ENCODE peak calls at places on chromosomes 7 and 10, in nine cellular contexts. W is heart left ventricle, H is colonic mucosa, X is hepatocyte, V is uterus, C is tibial artery, P is heart right ventricle, D is PC-3, I is AG04450. B is an unnamed sample. For H3K27me3, the result is how much of the 10 kb centered on the place peaks cover.

GRCh38 chr10:110413049-110413783 is 84.5 kb upstream of the DUSP5 start:
- DNase-seq in W (no peak), H (no peak), X (no peak), V (no peak), C (no peak), P (no peak), D (no peak), I (no peak), B (no peak)

GRCh38 chr10:62109532-62110293 is 158.9 kb downstream of the RTKN2 start:
- DNase-seq in W (no peak), H (no peak), X (no peak), V (no peak), C (no peak), P (no peak), D (no peak), I (no peak), B (no peak)

GRCh38 chr7:44185729-44186128 is 3.5 kb downstream of the GCK start:
- DNase-seq in W (no peak), H (no peak), X (no peak), V (no peak), C (no peak), P (no peak), D (no peak), I (no peak), B (no peak)

GRCh38 chr7:83970081-83970480 is 224.5 kb downstream of the SEMA3A start:
- DNase-seq in W (no peak), H (no peak), X (no peak), V (no peak), C (no peak), P (no peak), D (no peak), I (no peak), B (no peak)

GRCh38 chr7:30320392-30320791 is 36.0 kb downstream of the ZNRF2 start:
- DNase-seq in W (no peak), H (no peak), X (no peak), V (no peak), C (no peak), P (no peak), D (no peak), I (no peak), B (no peak)

GRCh38 chr7:37578350-37578749 is 105.2 kb upstream of the GPR141 start:
- DNase-seq in W (no peak), H (no peak), X (no peak), V (no peak), C (no peak), P (no peak), D (no peak), I (no peak), B (no peak)

GRCh38 chr7:19079066-19079465 is 38.4 kb downstream of the TWIST1 start:
- DNase-seq in W (no peak), H (no peak), X (no peak), V (no peak), C (no peak), P (no peak), D (peak), I (no peak), B (no peak)

GRCh38 chr10:119496282-119496681 is 46.2 kb downstream of the RGS10 start:
- DNase-seq in W (no peak), H (no peak), X (no peak), V (no peak), C (no peak), P (no peak), D (peak), I (no peak), B (no peak)

GRCh38 chr7:30911133-30911532 is 520 bp upstream of the AQP1 start:
- DNase-seq in W (peak), H (no peak), X (no peak), V (no peak), C (no peak), P (peak), D (no peak), I (no peak), B (no peak)

GRCh38 chr7:725223-726005 is 1.1 kb upstream of the DNAAF5 start:
- DNase-seq in W (no peak), H (peak), X (peak), V (no peak), C (no peak), P (no peak), D (peak), I (no peak), B (no peak)

GRCh38 chr10:121449457-121450045 is 148.7 kb downstream of the FGFR2 start:
- DNase-seq in W (no peak), H (no peak), X (no peak), V (no peak), C (peak), P (no peak), D (no peak), I (no peak), B (no peak)

GRCh38 chr7:134946260-134946659 is 40.0 kb upstream of the AGBL3 start:
- DNase-seq in W (no peak), H (no peak), X (no peak), V (no peak), C (no peak), P (no peak), D (no peak), I (no peak), B (no peak)

GRCh38 chr7:66190504-66190857 is 14.7 kb upstream of the TPST1 start:
- DNase-seq in W (no peak), H (no peak), X (no peak), V (no peak), C (no peak), P (no peak), D (no peak), I (no peak), B (no peak)

GRCh38 chr10:113704637-113705343 is 25.1 kb downstream of the CASP7 start:
- DNase-seq in W (no peak), H (peak), X (peak), V (no peak), C (no peak), P (no peak), D (peak), I (no peak), B (peak)

GRCh38 chr10:103765981-103766380 is 89.4 kb downstream of the SH3PXD2A start:
- DNase-seq in W (peak), H (no peak), X (no peak), V (no peak), C (no peak), P (peak), D (peak), I (no peak), B (no peak)

GRCh38 chr10:49385939-49386922 is 9.7 kb downstream of the DRGX start:
- DNase-seq in W (no peak), H (no peak), X (no peak), V (no peak), C (no peak), P (no peak), D (no peak), I (no peak), B (no peak)

GRCh38 chr7:19397917-19398316 is 252.7 kb upstream of the FERD3L start:
- DNase-seq in W (no peak), H (no peak), X (no peak), V (no peak), C (no peak), P (no peak), D (peak), I (no peak), B (no peak)

GRCh38 chr10:1454428-1454827 is 282.9 kb downstream of the ADARB2 start:
- DNase-seq in W (no peak), H (no peak), X (no peak), V (no peak), C (no peak), P (no peak), D (no peak), I (no peak), B (no peak)

GRCh38 chr10:6678211-6678803 is 98.2 kb upstream of the PRKCQ start:
- DNase-seq in W (no peak), H (peak), X (peak), V (peak), C (peak), P (peak), D (peak), I (no peak), B (peak)
- TF ChIP-seq CTCF in W (peak), H (peak), X (peak), V (peak), C (peak), P (peak), D (peak), I (peak), B (peak)

GRCh38 chr7:70598976-70599375 is 533.0 kb upstream of the GALNT17 start:
- DNase-seq in W (no peak), H (peak), X (peak), V (no peak), C (no peak), P (no peak), D (no peak), I (no peak), B (no peak)

GRCh38 chr7:70599446-70600190 is 532.3 kb upstream of the GALNT17 start:
- DNase-seq in W (no peak), H (peak), X (no peak), V (no peak), C (no peak), P (no peak), D (no peak), I (no peak), B (no peak)

GRCh38 chr7:70597071-70597470 is 534.9 kb upstream of the GALNT17 start:
- DNase-seq in W (no peak), H (no peak), X (no peak), V (no peak), C (no peak), P (no peak), D (no peak), I (no peak), B (no peak)

GRCh38 chr7:70595741-70596574 is 536.0 kb upstream of the GALNT17 start:
- DNase-seq in W (peak), H (peak), X (peak), V (no peak), C (no peak), P (no peak), D (no peak), I (no peak), B (peak)

GRCh38 chr7:70596575-70596891 is 535.4 kb upstream of the GALNT17 start:
- DNase-seq in W (no peak), H (peak), X (no peak), V (no peak), C (no peak), P (no peak), D (no peak), I (no peak), B (no peak)
- H3K4me3 ChIP-seq in W (peak), H (peak), X (peak), V (no peak), C (peak), P (peak), D (no peak), I (no peak), B (peak)

GRCh38 chr10:122710576-122710975 is 10.9 kb upstream of the C10orf120 start:
- DNase-seq in W (no peak), H (no peak), X (no peak), V (no peak), C (no peak), P (no peak), D (no peak), I (no peak), B (no peak)
- H3K27me3 ChIP-seq in W (under half), H (under half), X (under half), V (under half), C (under half), P (under half), D (half or more), I (under half), B (under half)

GRCh38 chr7:141257597-141257996 is 183.7 kb downstream of the TMEM178B start:
- DNase-seq in W (no peak), H (no peak), X (no peak), V (no peak), C (no peak), P (no peak), D (no peak), I (no peak), B (no peak)

GRCh38 chr7:141251180-141251579 is 177.3 kb downstream of the TMEM178B start:
- DNase-seq in W (no peak), H (no peak), X (no peak), V (no peak), C (no peak), P (no peak), D (no peak), I (no peak), B (no peak)

GRCh38 chr7:141246426-141246825 is 172.6 kb downstream of the TMEM178B start:
- DNase-seq in W (no peak), H (no peak), X (no peak), V (no peak), C (no peak), P (no peak), D (no peak), I (no peak), B (no peak)

GRCh38 chr7:141251957-141252356 is 178.1 kb downstream of the TMEM178B start:
- DNase-seq in W (no peak), H (no peak), X (no peak), V (no peak), C (no peak), P (no peak), D (no peak), I (no peak), B (no peak)
- TF ChIP-seq CTCF in W (peak), H (no peak), X (no peak), V (no peak), C (no peak), P (no peak), D (peak), I (no peak), B (peak)

DNA sequence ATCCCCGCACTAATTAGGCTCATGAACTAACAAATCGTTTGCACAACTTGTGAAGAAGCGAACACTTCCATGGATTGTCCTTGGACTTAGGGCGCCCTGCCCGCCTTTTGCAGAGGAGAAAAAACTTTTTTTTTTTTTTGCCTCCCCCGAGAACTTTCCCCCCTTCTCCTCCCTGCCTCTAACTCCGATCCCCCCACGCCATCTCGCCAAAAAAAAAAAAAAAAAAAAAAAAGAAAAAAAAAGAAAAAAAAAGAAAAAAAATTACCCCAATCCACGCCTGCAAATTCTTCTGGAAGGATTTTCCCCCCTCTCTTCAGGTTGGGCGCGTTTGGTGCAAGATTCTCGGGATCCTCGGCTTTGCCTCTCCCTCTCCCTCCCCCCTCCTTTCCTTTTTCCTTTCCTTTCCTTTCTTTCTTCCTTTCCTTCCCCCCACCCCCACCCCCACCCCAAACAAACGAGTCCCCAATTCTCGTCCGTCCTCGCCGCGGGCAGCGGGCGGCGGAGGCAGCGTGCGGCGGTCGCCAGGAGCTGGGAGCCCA is at the start of gene EMX2:
- DNase-seq in W (no peak), H (no peak), X (no peak), V (no peak), C (no peak), P (no peak), D (no peak), I (no peak), B (no peak)
- H3K4me3 ChIP-seq in W (peak), H (no peak), X (no peak), V (peak), C (peak), P (peak), D (no peak), I (no peak), B (peak)

GRCh38 chr7:129772646-129773280 is 161.2 kb downstream of the NRF1 start:
- DNase-seq in W (no peak), H (no peak), X (no peak), V (no peak), C (no peak), P (no peak), D (no peak), I (no peak), B (peak)

GRCh38 chr7:129774359-129774758 is 162.8 kb downstream of the NRF1 start:
- DNase-seq in W (no peak), H (no peak), X (no peak), V (no peak), C (no peak), P (no peak), D (no peak), I (no peak), B (peak)

GRCh38 chr7:129773328-129773731 is 161.8 kb downstream of the NRF1 start:
- DNase-seq in W (no peak), H (no peak), X (no peak), V (no peak), C (no peak), P (no peak), D (no peak), I (no peak), B (peak)

GRCh38 chr7:129774871-129775694 is 163.6 kb downstream of the NRF1 start:
- DNase-seq in W (no peak), H (no peak), X (no peak), V (no peak), C (no peak), P (no peak), D (no peak), I (no peak), B (peak)

GRCh38 chr7:129773871-129774270 is 162.4 kb downstream of the NRF1 start:
- DNase-seq in W (no peak), H (no peak), X (no peak), V (no peak), C (no peak), P (no peak), D (peak), I (no peak), B (no peak)
- H3K27me3 ChIP-seq in W (under half), H (under half), X (under half), V (under half), C (under half), P (under half), D (under half), I (half or more), B (under half)

DNA sequence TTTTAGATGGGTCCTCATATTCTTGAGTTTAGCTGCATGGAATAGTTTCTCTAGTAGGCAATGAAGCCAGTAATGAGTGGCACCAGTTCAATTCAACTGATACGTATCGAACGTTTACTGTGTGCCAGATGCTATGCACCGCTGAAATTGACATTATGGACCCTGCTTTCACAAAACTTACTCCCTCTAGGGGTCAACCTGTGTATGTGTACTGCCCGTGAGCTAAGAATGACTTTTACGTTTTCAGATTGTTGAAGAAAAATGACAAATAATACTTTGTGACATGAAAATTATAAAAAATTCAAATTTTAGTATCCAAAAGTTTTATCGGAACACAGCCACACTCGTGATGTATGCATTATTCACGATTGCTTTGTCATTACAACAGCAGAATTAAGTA is 95.5 kb downstream of the ZMYND11 start:
- DNase-seq in W (no peak), H (no peak), X (no peak), V (no peak), C (no peak), P (no peak), D (peak), I (no peak), B (no peak)
- TF ChIP-seq CTCF in W (peak), H (no peak), X (peak), V (no peak), C (no peak), P (peak), D (peak), I (peak), B (peak)

GRCh38 chr7:101859411-101860106 is 42.1 kb downstream of the CUX1 start:
- DNase-seq in W (no peak), H (no peak), X (no peak), V (no peak), C (no peak), P (no peak), D (no peak), I (no peak), B (no peak)
- H3K4me3 ChIP-seq in W (no peak), H (no peak), X (no peak), V (no peak), C (no peak), P (no peak), D (no peak), I (no peak), B (no peak)

DNA sequence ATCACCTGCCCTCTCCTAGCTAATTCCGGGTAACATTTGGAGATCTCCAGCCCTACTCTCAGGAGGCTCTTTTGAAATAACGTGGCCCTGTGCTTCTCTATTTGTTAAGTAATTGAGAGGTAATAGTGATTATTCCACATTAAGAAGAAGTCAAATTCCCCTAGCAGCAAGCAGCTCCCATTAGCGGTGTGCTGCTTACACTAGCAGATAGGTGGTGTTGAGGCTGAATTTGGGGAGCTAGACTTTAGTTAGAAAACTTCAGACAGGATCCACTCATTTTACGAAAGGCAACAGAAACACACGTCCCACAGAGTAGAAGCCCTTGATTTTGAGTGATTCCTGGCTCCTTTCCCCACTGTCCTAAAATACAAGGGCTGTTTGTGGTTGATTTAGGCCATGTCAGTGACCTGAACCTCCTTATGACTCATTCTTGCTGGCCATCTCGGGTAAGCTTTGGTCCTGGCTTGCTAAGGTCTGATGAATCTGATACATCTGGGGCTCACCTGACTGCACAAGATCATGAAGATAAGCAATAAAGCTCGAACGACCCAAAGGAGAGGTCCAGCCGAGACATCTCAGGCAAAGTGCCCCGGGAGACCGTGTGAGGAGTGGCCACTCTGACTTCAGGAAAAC is 77.2 kb downstream of the FAM204A start:
- DNase-seq in W (no peak), H (no peak), X (no peak), V (no peak), C (no peak), P (no peak), D (no peak), I (no peak), B (no peak)
- H3K27me3 ChIP-seq in W (under half), H (under half), X (half or more), V (under half), C (under half), P (under half), D (half or more), I (under half), B (half or more)

GRCh38 chr10:6999232-6999925 is 411.5 kb downstream of the SFMBT2 start:
- DNase-seq in W (no peak), H (no peak), X (no peak), V (no peak), C (no peak), P (no peak), D (no peak), I (no peak), B (no peak)
- TF ChIP-seq CTCF in W (no peak), H (no peak), X (no peak), V (no peak), C (no peak), P (no peak), D (no peak), I (no peak), B (no peak)

B was measured in endodermal cell.